ENCODE peak calls at places on chromosomes 16 and 17, in eight cellular contexts. One of them, this sample, is unnamed.

GRCh38 chr16:66036162-66036561 is 330.3 kb upstream of the CDH5 start:
- DNase-seq in cardiac muscle cell: peak
- DNase-seq in cardiac fibroblast: no peak
- DNase-seq in foreskin fibroblast: no peak
- DNase-seq in ovary: no peak
- DNase-seq in neural progenitor cell: no peak
- DNase-seq in endodermal cell: no peak
- DNase-seq in adipocyte: peak
- DNase-seq in this sample: peak

GRCh38 chr17:10292057-10292931 is 80.5 kb downstream of the MYH13 start:
- DNase-seq in cardiac muscle cell: peak
- DNase-seq in cardiac fibroblast: peak
- DNase-seq in foreskin fibroblast: no peak
- DNase-seq in ovary: no peak
- DNase-seq in neural progenitor cell: no peak
- DNase-seq in endodermal cell: peak
- DNase-seq in adipocyte: peak
- DNase-seq in this sample: no peak

GRCh38 chr17:74435775-74436359 is 4.0 kb downstream of the GPRC5C start:
- DNase-seq in cardiac muscle cell: no peak
- DNase-seq in cardiac fibroblast: no peak
- DNase-seq in foreskin fibroblast: no peak
- DNase-seq in ovary: no peak
- DNase-seq in neural progenitor cell: no peak
- DNase-seq in endodermal cell: peak
- DNase-seq in adipocyte: no peak
- DNase-seq in this sample: no peak

GRCh38 chr17:5078106-5079028 is at the start of gene ZFP3:
- DNase-seq in cardiac muscle cell: peak
- DNase-seq in cardiac fibroblast: peak
- DNase-seq in foreskin fibroblast: peak
- DNase-seq in ovary: peak
- DNase-seq in neural progenitor cell: peak
- DNase-seq in endodermal cell: peak
- DNase-seq in adipocyte: peak
- DNase-seq in this sample: peak

GRCh38 chr17:18992454-18993130 is 12.0 kb downstream of the FAM83G start:
- DNase-seq in cardiac muscle cell: no peak
- DNase-seq in cardiac fibroblast: no peak
- DNase-seq in foreskin fibroblast: no peak
- DNase-seq in ovary: no peak
- DNase-seq in neural progenitor cell: no peak
- DNase-seq in endodermal cell: no peak
- DNase-seq in adipocyte: no peak
- DNase-seq in this sample: no peak

GRCh38 chr16:11341371-11341770 is 3.9 kb upstream of the RMI2 start:
- DNase-seq in cardiac muscle cell: no peak
- DNase-seq in cardiac fibroblast: no peak
- DNase-seq in foreskin fibroblast: no peak
- DNase-seq in ovary: no peak
- DNase-seq in neural progenitor cell: no peak
- DNase-seq in endodermal cell: no peak
- DNase-seq in adipocyte: no peak
- DNase-seq in this sample: no peak

GRCh38 chr16:83162791-83163190 is 536.0 kb downstream of the CDH13 start:
- DNase-seq in cardiac muscle cell: no peak
- DNase-seq in cardiac fibroblast: no peak
- DNase-seq in foreskin fibroblast: no peak
- DNase-seq in ovary: no peak
- DNase-seq in neural progenitor cell: no peak
- DNase-seq in endodermal cell: no peak
- DNase-seq in adipocyte: no peak
- DNase-seq in this sample: no peak

GRCh38 chr16:10787304-10787703 is 31.3 kb downstream of the TVP23A start:
- DNase-seq in cardiac muscle cell: peak
- DNase-seq in cardiac fibroblast: no peak
- DNase-seq in foreskin fibroblast: no peak
- DNase-seq in ovary: no peak
- DNase-seq in neural progenitor cell: peak
- DNase-seq in endodermal cell: no peak
- DNase-seq in adipocyte: no peak
- DNase-seq in this sample: no peak

GRCh38 chr16:15708096-15708495 is 58.1 kb downstream of the NDE1 start:
- DNase-seq in cardiac muscle cell: no peak
- DNase-seq in cardiac fibroblast: peak
- DNase-seq in foreskin fibroblast: no peak
- DNase-seq in ovary: no peak
- DNase-seq in neural progenitor cell: no peak
- DNase-seq in endodermal cell: no peak
- DNase-seq in adipocyte: no peak
- DNase-seq in this sample: no peak

GRCh38 chr17:46167826-46168569 is 25.2 kb downstream of the KANSL1 start:
- DNase-seq in cardiac muscle cell: no peak
- DNase-seq in cardiac fibroblast: peak
- DNase-seq in foreskin fibroblast: peak
- DNase-seq in ovary: no peak
- DNase-seq in neural progenitor cell: no peak
- DNase-seq in endodermal cell: no peak
- DNase-seq in adipocyte: peak
- DNase-seq in this sample: no peak

GRCh38 chr16:53055603-53056527 is 1.1 kb downstream of the CHD9 start:
- DNase-seq in cardiac muscle cell: peak
- DNase-seq in cardiac fibroblast: peak
- DNase-seq in foreskin fibroblast: peak
- DNase-seq in ovary: peak
- DNase-seq in neural progenitor cell: peak
- DNase-seq in endodermal cell: peak
- DNase-seq in adipocyte: peak
- DNase-seq in this sample: no peak

GRCh38 chr16:25009822-25010221 is 5.3 kb downstream of the ARHGAP17 start:
- DNase-seq in cardiac muscle cell: no peak
- DNase-seq in cardiac fibroblast: no peak
- DNase-seq in foreskin fibroblast: peak
- DNase-seq in ovary: no peak
- DNase-seq in neural progenitor cell: no peak
- DNase-seq in endodermal cell: peak
- DNase-seq in adipocyte: no peak
- DNase-seq in this sample: no peak

GRCh38 chr17:56510554-56511342 is 82.8 kb upstream of the NOG start:
- DNase-seq in cardiac muscle cell: no peak
- DNase-seq in cardiac fibroblast: no peak
- DNase-seq in foreskin fibroblast: no peak
- DNase-seq in ovary: no peak
- DNase-seq in neural progenitor cell: no peak
- DNase-seq in endodermal cell: peak
- DNase-seq in adipocyte: no peak
- DNase-seq in this sample: no peak

GRCh38 chr17:45276031-45276430 is 14.1 kb upstream of the SPATA32 start:
- DNase-seq in cardiac muscle cell: no peak
- DNase-seq in cardiac fibroblast: no peak
- DNase-seq in foreskin fibroblast: peak
- DNase-seq in ovary: no peak
- DNase-seq in neural progenitor cell: no peak
- DNase-seq in endodermal cell: peak
- DNase-seq in adipocyte: peak
- DNase-seq in this sample: no peak

GRCh38 chr17:40422990-40423611 is 5.4 kb upstream of the TOP2A start:
- DNase-seq in cardiac muscle cell: no peak
- DNase-seq in cardiac fibroblast: no peak
- DNase-seq in foreskin fibroblast: no peak
- DNase-seq in ovary: no peak
- DNase-seq in neural progenitor cell: peak
- DNase-seq in endodermal cell: peak
- DNase-seq in adipocyte: no peak
- DNase-seq in this sample: no peak
- H3K4me3 ChIP-seq in cardiac muscle cell: no peak
- H3K4me3 ChIP-seq in cardiac fibroblast: no peak
- H3K4me3 ChIP-seq in foreskin fibroblast: no peak
- H3K4me3 ChIP-seq in ovary: no peak
- H3K4me3 ChIP-seq in neural progenitor cell: peak
- H3K4me3 ChIP-seq in endodermal cell: no peak
- H3K4me3 ChIP-seq in adipocyte: no peak
- H3K4me3 ChIP-seq in this sample: no peak

DNA sequence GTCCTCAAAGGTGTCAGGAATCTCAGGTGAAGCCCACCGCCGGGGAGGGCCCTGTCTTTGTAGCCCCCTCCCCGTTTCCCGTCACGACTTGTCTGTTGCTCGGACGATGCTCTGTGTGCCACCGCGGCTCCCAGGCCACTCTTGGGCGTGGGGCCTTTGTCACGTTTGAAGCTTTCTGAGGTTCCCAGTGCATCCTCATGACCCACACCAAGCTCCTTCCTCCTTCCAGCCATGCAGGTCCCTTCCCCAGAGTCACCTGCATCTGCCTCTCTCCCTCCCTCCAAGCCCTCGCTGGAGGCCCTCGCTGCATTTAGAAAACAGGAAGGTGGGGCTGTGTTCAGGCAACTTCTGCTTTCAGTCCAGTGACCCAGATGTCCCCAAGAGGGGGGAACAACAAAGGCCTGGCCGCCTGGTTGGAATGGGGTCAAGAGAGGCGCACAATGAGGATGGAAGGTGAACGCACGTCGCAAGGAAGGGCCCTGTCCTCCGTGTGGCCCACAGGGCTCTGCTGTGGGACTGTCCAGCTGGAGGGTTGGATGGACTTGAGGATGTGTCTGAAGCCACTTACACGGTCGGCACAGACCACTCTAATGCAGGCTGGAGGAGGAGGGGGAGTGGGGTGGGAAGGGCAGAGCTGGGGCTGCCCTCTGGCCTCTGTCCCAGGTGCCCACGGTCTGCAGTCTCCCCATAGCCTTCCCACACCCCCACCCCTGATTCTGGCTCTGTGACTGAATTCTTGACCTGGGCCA is 59.8 kb downstream of the OR1D5 start:
- DNase-seq in cardiac muscle cell: no peak
- DNase-seq in cardiac fibroblast: no peak
- DNase-seq in foreskin fibroblast: no peak
- DNase-seq in ovary: peak
- DNase-seq in neural progenitor cell: no peak
- DNase-seq in endodermal cell: no peak
- DNase-seq in adipocyte: no peak
- DNase-seq in this sample: no peak
- H3K4me3 ChIP-seq in cardiac muscle cell: no peak
- H3K4me3 ChIP-seq in cardiac fibroblast: no peak
- H3K4me3 ChIP-seq in foreskin fibroblast: no peak
- H3K4me3 ChIP-seq in ovary: peak
- H3K4me3 ChIP-seq in neural progenitor cell: no peak
- H3K4me3 ChIP-seq in endodermal cell: no peak
- H3K4me3 ChIP-seq in adipocyte: peak
- H3K4me3 ChIP-seq in this sample: peak

DNA sequence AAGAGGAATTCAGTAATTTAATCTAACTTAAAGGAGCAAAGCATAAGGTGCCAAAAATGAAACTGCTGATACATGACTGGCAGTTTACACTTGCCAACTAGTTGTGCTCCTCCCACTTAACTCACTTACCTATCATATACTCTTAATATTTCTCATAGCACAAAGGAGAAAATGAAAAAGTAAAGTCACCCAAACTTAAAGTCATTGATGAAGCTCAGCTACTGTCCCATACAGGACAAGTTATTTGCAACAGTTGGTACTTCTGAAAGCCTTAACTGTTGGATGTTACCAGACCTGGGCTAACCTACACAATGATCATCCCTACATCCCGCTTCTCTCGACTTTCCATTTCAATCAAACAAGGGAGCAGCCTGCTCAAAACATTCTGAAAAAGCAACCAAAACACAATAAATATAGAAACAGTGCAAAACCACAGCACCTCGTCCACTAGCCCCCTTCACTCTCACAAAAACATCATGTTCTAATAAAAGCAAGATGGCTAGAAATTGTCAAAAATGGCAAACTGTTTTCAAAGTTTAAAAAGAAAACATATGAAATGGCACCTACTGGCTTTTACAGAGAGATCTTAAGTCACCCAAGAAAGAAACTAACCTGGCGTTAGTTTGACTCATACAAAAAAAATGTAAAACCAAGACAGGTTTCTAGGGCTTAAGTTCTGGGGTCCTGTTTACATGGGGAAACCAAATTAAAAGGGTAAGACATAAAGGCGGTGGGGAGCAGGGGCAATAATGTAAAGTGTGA is 868 bp downstream of the MED13 start:
- DNase-seq in cardiac muscle cell: no peak
- DNase-seq in cardiac fibroblast: peak
- DNase-seq in foreskin fibroblast: peak
- DNase-seq in ovary: no peak
- DNase-seq in neural progenitor cell: no peak
- DNase-seq in endodermal cell: no peak
- DNase-seq in adipocyte: peak
- DNase-seq in this sample: no peak
- H3K4me3 ChIP-seq in cardiac muscle cell: peak
- H3K4me3 ChIP-seq in cardiac fibroblast: peak
- H3K4me3 ChIP-seq in foreskin fibroblast: peak
- H3K4me3 ChIP-seq in ovary: peak
- H3K4me3 ChIP-seq in neural progenitor cell: peak
- H3K4me3 ChIP-seq in endodermal cell: peak
- H3K4me3 ChIP-seq in adipocyte: peak
- H3K4me3 ChIP-seq in this sample: peak

DNA sequence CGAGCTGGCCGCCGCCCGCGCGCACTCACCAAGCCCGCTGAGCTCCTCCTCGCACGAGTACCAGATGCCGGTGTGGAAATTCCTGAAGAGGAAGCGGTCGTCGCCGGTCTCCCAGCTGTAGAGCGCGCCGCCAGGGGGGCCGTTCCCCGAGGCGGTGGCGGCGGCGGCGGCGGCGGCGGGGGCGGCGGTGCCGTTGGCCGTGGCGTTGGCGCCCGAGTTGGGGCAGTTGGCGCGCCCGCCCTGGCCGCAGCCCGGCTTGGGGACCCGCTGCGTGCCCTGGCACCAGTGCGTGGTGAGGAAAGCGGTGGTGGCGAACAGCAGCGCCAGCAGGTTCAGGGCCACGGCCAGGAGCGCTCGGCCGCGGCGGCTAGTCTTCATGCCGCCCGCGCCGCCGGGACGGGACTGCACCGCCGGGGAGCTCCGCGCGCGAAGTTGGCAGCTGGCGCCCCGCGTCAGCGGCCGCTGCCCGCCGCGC is 430 bp downstream of the GSG1L start:
- DNase-seq in cardiac muscle cell: peak
- DNase-seq in cardiac fibroblast: peak
- DNase-seq in foreskin fibroblast: no peak
- DNase-seq in ovary: no peak
- DNase-seq in neural progenitor cell: peak
- DNase-seq in endodermal cell: peak
- DNase-seq in adipocyte: peak
- DNase-seq in this sample: no peak
- H3K4me3 ChIP-seq in cardiac muscle cell: peak
- H3K4me3 ChIP-seq in cardiac fibroblast: no peak
- H3K4me3 ChIP-seq in foreskin fibroblast: no peak
- H3K4me3 ChIP-seq in ovary: no peak
- H3K4me3 ChIP-seq in neural progenitor cell: peak
- H3K4me3 ChIP-seq in endodermal cell: no peak
- H3K4me3 ChIP-seq in adipocyte: no peak
- H3K4me3 ChIP-seq in this sample: peak

GRCh38 chr16:31403590-31404352 is 10.6 kb downstream of the ITGAD start:
- DNase-seq in cardiac muscle cell: no peak
- DNase-seq in cardiac fibroblast: no peak
- DNase-seq in foreskin fibroblast: no peak
- DNase-seq in ovary: no peak
- DNase-seq in neural progenitor cell: no peak
- DNase-seq in endodermal cell: no peak
- DNase-seq in adipocyte: no peak
- DNase-seq in this sample: no peak
- H3K4me3 ChIP-seq in cardiac muscle cell: no peak
- H3K4me3 ChIP-seq in cardiac fibroblast: peak
- H3K4me3 ChIP-seq in foreskin fibroblast: no peak
- H3K4me3 ChIP-seq in ovary: no peak
- H3K4me3 ChIP-seq in neural progenitor cell: no peak
- H3K4me3 ChIP-seq in endodermal cell: no peak
- H3K4me3 ChIP-seq in adipocyte: peak
- H3K4me3 ChIP-seq in this sample: peak

This sample was measured in coronary artery.